ENCODE peak calls at places on chromosomes 2 and 18, in eight cellular contexts. V is gastrocnemius medialis, S is foreskin fibroblast, B is right lobe of liver, D is GM04504, H is germinal center, G is T-helper 2 cell, M is T-helper 17 cell. K is an unnamed sample.

GRCh38 chr18:77162580-77162979 is 30.0 kb upstream of the MBP start:
- DNase-seq in V (no peak), S (no peak), B (no peak), D (no peak), H (no peak), G (no peak), M (no peak), K (no peak)

GRCh38 chr2:77513191-77513590 is 9.0 kb downstream of the LRRTM4 start:
- DNase-seq in V (no peak), S (no peak), B (no peak), D (no peak), H (no peak), G (no peak), M (no peak), K (no peak)

GRCh38 chr18:48623468-48624220 is 84.8 kb downstream of the CTIF start:
- DNase-seq in V (no peak), S (peak), B (no peak), D (peak), H (no peak), G (no peak), M (no peak), K (no peak)

GRCh38 chr2:149617476-149617875 is 29.9 kb upstream of the MMADHC start:
- DNase-seq in V (no peak), S (peak), B (no peak), D (no peak), H (no peak), G (no peak), M (no peak), K (no peak)

GRCh38 chr2:232871835-232872736 is 2.0 kb downstream of the SNORC start:
- DNase-seq in V (no peak), S (no peak), B (no peak), D (no peak), H (no peak), G (no peak), M (no peak), K (no peak)

GRCh38 chr2:208296610-208297009 is 30.6 kb downstream of the PIKFYVE start:
- DNase-seq in V (no peak), S (no peak), B (no peak), D (no peak), H (no peak), G (no peak), M (no peak), K (no peak)

GRCh38 chr2:64165696-64166095 is 21.5 kb upstream of the PELI1 start:
- DNase-seq in V (no peak), S (peak), B (no peak), D (no peak), H (no peak), G (no peak), M (no peak), K (no peak)

GRCh38 chr2:240224676-240225075 is 84.2 kb upstream of the OTOS start:
- DNase-seq in V (no peak), S (no peak), B (no peak), D (no peak), H (no peak), G (no peak), M (no peak), K (no peak)

GRCh38 chr2:232878855-232879617 is 9.0 kb downstream of the SNORC start:
- DNase-seq in V (no peak), S (no peak), B (no peak), D (no peak), H (no peak), G (no peak), M (no peak), K (no peak)

GRCh38 chr2:220789961-220790360 is 782.1 kb downstream of the EPHA4 start:
- DNase-seq in V (peak), S (peak), B (no peak), D (peak), H (no peak), G (no peak), M (no peak), K (no peak)

GRCh38 chr2:217279571-217279970 is 419.7 kb upstream of the TNP1 start:
- DNase-seq in V (peak), S (peak), B (no peak), D (peak), H (no peak), G (no peak), M (no peak), K (no peak)

GRCh38 chr2:237128026-237128703 is 42.5 kb downstream of the COPS8 start:
- DNase-seq in V (peak), S (peak), B (no peak), D (peak), H (no peak), G (no peak), M (no peak), K (peak)

GRCh38 chr2:24124003-24124585 is 825 bp downstream of the FAM228B start:
- DNase-seq in V (no peak), S (no peak), B (no peak), D (no peak), H (no peak), G (no peak), M (no peak), K (no peak)

GRCh38 chr2:103669579-103669978 is 907.7 kb downstream of the TMEM182 start:
- DNase-seq in V (no peak), S (no peak), B (no peak), D (no peak), H (no peak), G (no peak), M (no peak), K (no peak)

GRCh38 chr2:64025741-64026140 is 6.5 kb upstream of the VPS54 start:
- DNase-seq in V (no peak), S (no peak), B (no peak), D (no peak), H (no peak), G (no peak), M (no peak), K (no peak)

GRCh38 chr2:163469561-163469962 is 266.2 kb downstream of the FIGN start:
- DNase-seq in V (no peak), S (no peak), B (no peak), D (no peak), H (no peak), G (no peak), M (no peak), K (no peak)

GRCh38 chr2:10338242-10339188 is 35.8 kb downstream of the HPCAL1 start:
- DNase-seq in V (no peak), S (no peak), B (peak), D (no peak), H (no peak), G (no peak), M (no peak), K (no peak)

GRCh38 chr2:230987137-230988020 is 8.5 kb upstream of the SPATA3 start:
- DNase-seq in V (peak), S (peak), B (peak), D (peak), H (peak), G (peak), M (peak), K (peak)

GRCh38 chr2:172554352-172555271 is 1.3 kb upstream of the PDK1 start:
- DNase-seq in V (no peak), S (peak), B (no peak), D (no peak), H (no peak), G (no peak), M (no peak), K (no peak)

GRCh38 chr2:230181245-230181644 is 38.5 kb downstream of the SP110 start:
- DNase-seq in V (no peak), S (no peak), B (no peak), D (no peak), H (no peak), G (no peak), M (no peak), K (no peak)

GRCh38 chr2:10475221-10475722 is 27.1 kb upstream of the ODC1 start:
- DNase-seq in V (no peak), S (no peak), B (peak), D (no peak), H (no peak), G (no peak), M (no peak), K (no peak)

GRCh38 chr2:161138429-161138828 is 21.8 kb upstream of the TANK start:
- DNase-seq in V (no peak), S (no peak), B (no peak), D (no peak), H (peak), G (no peak), M (peak), K (no peak)

GRCh38 chr2:27651056-27651455 is 12.4 kb downstream of the SUPT7L start:
- DNase-seq in V (no peak), S (no peak), B (no peak), D (no peak), H (no peak), G (no peak), M (no peak), K (no peak)

K was measured in left colon.